ENCODE peak calls at places on chromosomes 6 and 20, in eight cellular contexts. K, L, F, W, T, S, X and D are unnamed samples.

GRCh38 chr6:62371395-62371794 is 85.4 kb upstream of the KHDRBS2 start:
- DNase-seq in K (no peak), L (no peak), F (no peak), W (no peak), T (no peak), S (no peak), X (no peak), D (no peak)

GRCh38 chr20:50536333-50536732 is 26.1 kb downstream of the PTPN1 start:
- DNase-seq in K (no peak), L (no peak), F (no peak), W (no peak), T (no peak), S (no peak), X (no peak), D (no peak)

GRCh38 chr6:786946-787763 is 94.2 kb upstream of the EXOC2 start:
- DNase-seq in K (no peak), L (no peak), F (no peak), W (no peak), T (peak), S (no peak), X (no peak), D (no peak)

GRCh38 chr6:34969662-34970265 is 80.7 kb downstream of the ANKS1A start:
- DNase-seq in K (no peak), L (no peak), F (no peak), W (peak), T (peak), S (no peak), X (no peak), D (no peak)

GRCh38 chr20:57996936-57997629 is 231.4 kb downstream of the ANKRD60 start:
- DNase-seq in K (peak), L (no peak), F (peak), W (peak), T (no peak), S (no peak), X (no peak), D (no peak)

GRCh38 chr20:53162251-53162835 is 190.2 kb downstream of the TSHZ2 start:
- DNase-seq in K (no peak), L (no peak), F (peak), W (peak), T (peak), S (no peak), X (peak), D (peak)

GRCh38 chr6:71468841-71469750 is 180.5 kb downstream of the OGFRL1 start:
- DNase-seq in K (peak), L (no peak), F (peak), W (peak), T (no peak), S (no peak), X (no peak), D (no peak)

GRCh38 chr20:62227591-62227976 is 7.5 kb upstream of the HRH3 start:
- DNase-seq in K (no peak), L (no peak), F (no peak), W (no peak), T (no peak), S (no peak), X (no peak), D (no peak)

GRCh38 chr6:84752118-84752850 is 12.1 kb downstream of the TBX18 start:
- DNase-seq in K (no peak), L (no peak), F (no peak), W (no peak), T (no peak), S (no peak), X (no peak), D (no peak)

GRCh38 chr6:50353603-50354002 is 303.9 kb upstream of the DEFB112 start:
- DNase-seq in K (no peak), L (no peak), F (no peak), W (peak), T (no peak), S (no peak), X (no peak), D (no peak)

GRCh38 chr6:56638760-56639159 is 3.9 kb downstream of the DST start:
- DNase-seq in K (no peak), L (no peak), F (no peak), W (no peak), T (no peak), S (no peak), X (no peak), D (no peak)

GRCh38 chr6:37024665-37025337 is 19.3 kb downstream of the FGD2 start:
- DNase-seq in K (peak), L (no peak), F (no peak), W (peak), T (no peak), S (no peak), X (no peak), D (no peak)

GRCh38 chr6:42366011-42366705 is 85.6 kb downstream of the TRERF1 start:
- DNase-seq in K (no peak), L (no peak), F (no peak), W (no peak), T (no peak), S (no peak), X (no peak), D (no peak)

GRCh38 chr6:136792945-136793289 is 640 bp upstream of the MAP3K5 start:
- DNase-seq in K (peak), L (peak), F (no peak), W (peak), T (peak), S (peak), X (peak), D (peak)
- TF ChIP-seq CTCF in K (peak), L (peak), F (peak), W (peak), T (peak), S (peak), X (peak), D (peak)

GRCh38 chr20:2327620-2328555 is 32.1 kb downstream of the TGM3 start:
- DNase-seq in K (no peak), L (no peak), F (no peak), W (no peak), T (no peak), S (no peak), X (no peak), D (no peak)
- TF ChIP-seq CTCF in K (no peak), L (no peak), F (no peak), W (no peak), T (no peak), S (no peak), X (no peak), D (no peak)

GRCh38 chr20:56631318-56631989 is 2.3 kb downstream of the TFAP2C start:
- DNase-seq in K (no peak), L (no peak), F (no peak), W (peak), T (no peak), S (no peak), X (no peak), D (no peak)

GRCh38 chr20:56629464-56630085 is 469 bp downstream of the TFAP2C start:
- DNase-seq in K (no peak), L (no peak), F (no peak), W (no peak), T (no peak), S (no peak), X (no peak), D (no peak)

GRCh38 chr20:56628873-56629463 is at the start of gene TFAP2C:
- DNase-seq in K (peak), L (no peak), F (no peak), W (peak), T (peak), S (peak), X (no peak), D (peak)

GRCh38 chr20:56630506-56631317 is 1.6 kb downstream of the TFAP2C start:
- DNase-seq in K (no peak), L (no peak), F (no peak), W (peak), T (no peak), S (peak), X (no peak), D (peak)

GRCh38 chr20:56630086-56630493 is 984 bp downstream of the TFAP2C start:
- DNase-seq in K (peak), L (no peak), F (peak), W (peak), T (peak), S (peak), X (no peak), D (peak)
- TF ChIP-seq CTCF in K (peak), L (no peak), F (peak), W (peak), T (peak), S (peak), X (peak), D (peak)

DNA sequence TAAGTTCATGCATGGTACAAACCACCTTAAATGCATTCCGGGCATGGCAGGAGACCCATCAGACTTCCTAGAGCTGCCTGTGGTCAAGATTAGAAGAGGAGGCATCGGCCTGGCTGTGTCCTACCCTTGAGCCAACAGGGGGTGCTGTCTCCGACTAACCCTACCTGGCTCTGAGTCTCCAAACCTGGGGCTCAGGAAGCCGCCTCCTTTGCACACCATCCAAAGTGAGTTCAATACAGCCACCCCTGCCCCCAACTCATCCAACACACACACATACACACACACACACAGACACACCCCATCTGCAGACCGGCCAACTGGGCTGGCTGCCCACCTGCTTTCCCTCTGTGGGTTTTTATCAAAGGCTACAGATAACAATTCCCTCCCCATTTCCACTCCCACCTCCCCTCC is 77.0 kb downstream of the JPH2 start:
- DNase-seq in K (no peak), L (no peak), F (no peak), W (no peak), T (peak), S (no peak), X (no peak), D (no peak)
- TF ChIP-seq CTCF in K (peak), L (no peak), F (no peak), W (no peak), T (peak), S (peak), X (peak), D (peak)